ENCODE peak calls at places on chromosomes 13 and 19, in eight cellular contexts. S, B, T, E, W, F, V and Y are unnamed samples.

GRCh38 chr19:47758433-47758784 is 13.1 kb downstream of the NOP53 start:
- DNase-seq in S (no peak), B (no peak), T (no peak), E (no peak), W (no peak), F (no peak), V (no peak), Y (no peak)

GRCh38 chr19:1189419-1189818 is 15.4 kb upstream of the SBNO2 start:
- DNase-seq in S (no peak), B (no peak), T (no peak), E (no peak), W (no peak), F (no peak), V (no peak), Y (no peak)

GRCh38 chr13:73722120-73722519 is 412.1 kb downstream of the KLF12 start:
- DNase-seq in S (no peak), B (no peak), T (peak; percentile 5), E (no peak), W (no peak), F (no peak), V (no peak), Y (no peak)

GRCh38 chr19:10353793-10354391 is 14.5 kb upstream of the ICAM3 start:
- DNase-seq in S (no peak), B (peak; percentile 19), T (no peak), E (no peak), W (no peak), F (no peak), V (peak; percentile 91), Y (no peak)

GRCh38 chr19:48819366-48819816 is 8.6 kb upstream of the BCAT2 start:
- DNase-seq in S (peak; percentile 93), B (no peak), T (no peak), E (no peak), W (peak; percentile 92), F (peak; percentile 97), V (no peak), Y (peak; percentile 97)

GRCh38 chr13:109974354-109974753 is 188.0 kb upstream of the IRS2 start:
- DNase-seq in S (no peak), B (no peak), T (no peak), E (no peak), W (no peak), F (no peak), V (no peak), Y (no peak)

GRCh38 chr13:99886706-99887105 is 84.9 kb downstream of the ZIC5 start:
- DNase-seq in S (no peak), B (no peak), T (no peak), E (no peak), W (no peak), F (no peak), V (no peak), Y (no peak)

GRCh38 chr13:101202590-101202989 is 213.7 kb downstream of the NALCN start:
- DNase-seq in S (no peak), B (no peak), T (no peak), E (no peak), W (no peak), F (no peak), V (peak; percentile 23), Y (no peak)

GRCh38 chr19:13033819-13034611 is 38.7 kb downstream of the NFIX start:
- DNase-seq in S (no peak), B (peak; percentile 60), T (peak; percentile 66), E (no peak), W (peak; percentile 96), F (no peak), V (no peak), Y (no peak)

GRCh38 chr19:13299838-13300237 is 149.6 kb downstream of the IER2 start:
- DNase-seq in S (no peak), B (no peak), T (no peak), E (no peak), W (no peak), F (no peak), V (no peak), Y (no peak)

GRCh38 chr19:55692681-55693081 is 17.7 kb downstream of the EPN1 start:
- DNase-seq in S (no peak), B (no peak), T (no peak), E (no peak), W (peak; percentile 56), F (no peak), V (no peak), Y (no peak)

GRCh38 chr13:29908411-29908810 is 58.0 kb upstream of the UBL3 start:
- DNase-seq in S (peak; percentile 85), B (no peak), T (no peak), E (no peak), W (no peak), F (no peak), V (no peak), Y (no peak)

GRCh38 chr19:803686-804418 is 6.6 kb downstream of the PTBP1 start:
- DNase-seq in S (no peak), B (no peak), T (no peak), E (no peak), W (no peak), F (no peak), V (no peak), Y (no peak)

GRCh38 chr13:97125810-97126738 is 96.1 kb upstream of the MBNL2 start:
- DNase-seq in S (no peak), B (peak; percentile 27), T (no peak), E (no peak), W (peak; percentile 78), F (no peak), V (no peak), Y (no peak)

GRCh38 chr19:56837004-56837403 is 3.5 kb downstream of the PEG3 start:
- DNase-seq in S (no peak), B (no peak), T (no peak), E (no peak), W (no peak), F (no peak), V (no peak), Y (no peak)

GRCh38 chr13:60230593-60230992 is 66.9 kb upstream of the DIAPH3 start:
- DNase-seq in S (no peak), B (no peak), T (no peak), E (no peak), W (no peak), F (no peak), V (no peak), Y (no peak)

GRCh38 chr13:93473441-93474270 is 247.0 kb downstream of the GPC6 start:
- DNase-seq in S (no peak), B (no peak), T (no peak), E (no peak), W (no peak), F (no peak), V (no peak), Y (no peak)

DNA sequence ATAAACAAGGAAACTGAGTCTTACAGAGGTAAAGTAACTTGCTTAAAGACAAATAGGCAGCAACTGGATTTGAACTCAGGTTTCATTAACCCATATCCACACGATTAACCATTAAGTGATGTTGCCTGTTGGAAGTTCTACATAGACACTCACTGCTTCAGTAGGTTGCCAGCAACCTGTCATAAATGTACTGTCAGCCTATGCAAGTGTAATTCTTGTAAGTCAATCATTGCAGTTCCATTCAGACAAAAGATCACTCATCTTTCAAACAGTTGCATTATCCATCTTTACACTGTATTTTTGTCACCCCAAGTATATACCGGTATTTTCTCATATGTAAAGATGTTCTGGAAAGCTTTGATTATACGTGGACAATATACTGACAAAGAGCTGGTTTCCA is 676.9 kb upstream of the PCDH20 start:
- DNase-seq in S (no peak), B (no peak), T (no peak), E (no peak), W (no peak), F (no peak), V (no peak), Y (no peak)
- TF ChIP-seq POLR2AphosphoS5 in S (no peak), B (no peak), T (no peak), E (no peak), W (no peak), F (no peak), V (no peak), Y (no peak)

GRCh38 chr19:18322759-18323460 is at the start of gene LSM4:
- DNase-seq in S (peak; percentile 99), B (peak; percentile 98), T (peak; percentile 96), E (peak; percentile 84), W (peak; percentile 99), F (peak; percentile 98), V (peak; percentile 95), Y (no peak)

GRCh38 chr19:18322318-18322758 is 538 bp downstream of the LSM4 start:
- DNase-seq in S (no peak), B (no peak), T (no peak), E (no peak), W (no peak), F (no peak), V (no peak), Y (no peak)

GRCh38 chr19:18321729-18322091 is 1.2 kb downstream of the LSM4 start:
- DNase-seq in S (no peak), B (no peak), T (no peak), E (no peak), W (no peak), F (no peak), V (no peak), Y (no peak)

GRCh38 chr19:18319591-18320135 is 3.2 kb downstream of the LSM4 start:
- DNase-seq in S (no peak), B (no peak), T (no peak), E (no peak), W (no peak), F (peak; percentile 16), V (no peak), Y (no peak)

GRCh38 chr19:18320865-18321728 is 1.8 kb downstream of the LSM4 start:
- DNase-seq in S (no peak), B (no peak), T (no peak), E (no peak), W (no peak), F (no peak), V (no peak), Y (no peak)
- TF ChIP-seq POLR2AphosphoS5 in S (no peak), B (no peak), T (no peak), E (no peak), W (no peak), F (no peak), V (no peak), Y (no peak)

GRCh38 chr13:113586661-113587479 is 2.3 kb downstream of the TFDP1 start:
- DNase-seq in S (peak; percentile 76), B (no peak), T (no peak), E (no peak), W (peak; percentile 45), F (no peak), V (no peak), Y (peak; percentile 72)
- TF ChIP-seq POLR2AphosphoS5 in S (no peak), B (no peak), T (no peak), E (no peak), W (no peak), F (no peak), V (no peak), Y (no peak)

GRCh38 chr13:27969866-27970229 is 733 bp upstream of the CDX2 start:
- DNase-seq in S (no peak), B (no peak), T (no peak), E (no peak), W (no peak), F (no peak), V (no peak), Y (no peak)

GRCh38 chr13:27970382-27971235 is 1.5 kb upstream of the CDX2 start:
- DNase-seq in S (peak; percentile 56), B (no peak), T (no peak), E (no peak), W (no peak), F (no peak), V (no peak), Y (no peak)

GRCh38 chr13:27971776-27972618 is 2.9 kb upstream of the CDX2 start:
- DNase-seq in S (peak; percentile 47), B (no peak), T (no peak), E (no peak), W (no peak), F (no peak), V (no peak), Y (no peak)

GRCh38 chr13:27972619-27972877 is 3.4 kb upstream of the CDX2 start:
- DNase-seq in S (no peak), B (no peak), T (no peak), E (no peak), W (no peak), F (no peak), V (no peak), Y (no peak)

GRCh38 chr13:27971236-27971645 is 2.1 kb upstream of the CDX2 start:
- DNase-seq in S (peak; percentile 24), B (no peak), T (no peak), E (no peak), W (no peak), F (no peak), V (no peak), Y (no peak)
- TF ChIP-seq POLR2AphosphoS5 in S (no peak), B (no peak), T (no peak), E (no peak), W (no peak), F (no peak), V (no peak), Y (no peak)